ENCODE peak calls at places on chromosomes 12 and 14, in ten cellular contexts. F, D, T, P, U, Q, Z, O, N and V are unnamed samples. For H3K36me3, the result is how much of the 10 kb centered on the place peaks cover.

GRCh38 chr12:15116073-15116472 is 105.1 kb downstream of the RERG start:
- DNase-seq in F (peak), D (no peak), T (no peak), P (no peak), U (no peak), Q (no peak), Z (peak), O (no peak), N (no peak), V (no peak)

GRCh38 chr12:127811988-127812387 is 455.0 kb upstream of the TMEM132C start:
- DNase-seq in F (no peak), D (no peak), T (no peak), P (peak), U (no peak), Q (no peak), Z (no peak), O (peak), N (peak), V (no peak)

GRCh38 chr12:66061557-66062279 is 68.8 kb downstream of the LLPH start:
- DNase-seq in F (no peak), D (no peak), T (no peak), P (no peak), U (no peak), Q (peak), Z (no peak), O (no peak), N (no peak), V (no peak)

GRCh38 chr14:89158701-89159100 is 258.3 kb downstream of the FOXN3 start:
- DNase-seq in F (no peak), D (no peak), T (no peak), P (no peak), U (no peak), Q (no peak), Z (no peak), O (no peak), N (no peak), V (no peak)

GRCh38 chr12:100141666-100141997 is 1.0 kb downstream of the BLTP3B start:
- DNase-seq in F (peak), D (peak), T (peak), P (no peak), U (no peak), Q (no peak), Z (peak), O (peak), N (no peak), V (no peak)

GRCh38 chr12:29640589-29641345 is 143.0 kb downstream of the TMTC1 start:
- DNase-seq in F (peak), D (peak), T (no peak), P (no peak), U (no peak), Q (no peak), Z (peak), O (peak), N (no peak), V (no peak)

GRCh38 chr14:36997843-36998242 is 174.6 kb downstream of the SLC25A21 start:
- DNase-seq in F (peak), D (no peak), T (no peak), P (no peak), U (no peak), Q (no peak), Z (no peak), O (no peak), N (no peak), V (no peak)

GRCh38 chr12:100716949-100717732 is 77.4 kb upstream of the ANO4 start:
- DNase-seq in F (peak), D (no peak), T (no peak), P (no peak), U (no peak), Q (no peak), Z (no peak), O (no peak), N (peak), V (no peak)

GRCh38 chr14:65910108-65910507 is 497.6 kb downstream of the FUT8 start:
- DNase-seq in F (peak), D (no peak), T (no peak), P (no peak), U (no peak), Q (no peak), Z (no peak), O (no peak), N (no peak), V (no peak)

GRCh38 chr12:62582065-62582366 is 115.4 kb downstream of the MON2 start:
- DNase-seq in F (no peak), D (no peak), T (no peak), P (no peak), U (no peak), Q (no peak), Z (no peak), O (no peak), N (no peak), V (no peak)

GRCh38 chr12:127957001-127957660 is 309.8 kb upstream of the TMEM132C start:
- DNase-seq in F (no peak), D (no peak), T (no peak), P (no peak), U (no peak), Q (no peak), Z (no peak), O (peak), N (no peak), V (no peak)

GRCh38 chr12:72872488-72872887 is 600.3 kb downstream of the TRHDE start:
- DNase-seq in F (no peak), D (no peak), T (no peak), P (no peak), U (no peak), Q (no peak), Z (no peak), O (no peak), N (no peak), V (no peak)

GRCh38 chr14:48456051-48456450 is 780.6 kb upstream of the MDGA2 start:
- DNase-seq in F (no peak), D (no peak), T (no peak), P (no peak), U (no peak), Q (no peak), Z (no peak), O (no peak), N (no peak), V (no peak)

GRCh38 chr14:65006251-65006721 is 19.6 kb downstream of the FNTB start:
- DNase-seq in F (no peak), D (no peak), T (no peak), P (no peak), U (no peak), Q (no peak), Z (peak), O (peak), N (no peak), V (no peak)

GRCh38 chr12:104649913-104650312 is 193.2 kb downstream of the CHST11 start:
- DNase-seq in F (no peak), D (no peak), T (no peak), P (no peak), U (no peak), Q (no peak), Z (no peak), O (no peak), N (no peak), V (no peak)

GRCh38 chr12:68871396-68871795 is 61.6 kb downstream of the CPM start:
- DNase-seq in F (no peak), D (no peak), T (no peak), P (no peak), U (no peak), Q (no peak), Z (no peak), O (no peak), N (no peak), V (no peak)

GRCh38 chr12:22499445-22499844 is 44.9 kb downstream of the C2CD5 start:
- DNase-seq in F (no peak), D (no peak), T (no peak), P (no peak), U (no peak), Q (no peak), Z (no peak), O (no peak), N (no peak), V (no peak)

GRCh38 chr12:68406134-68406576 is 74.0 kb upstream of the MDM1 start:
- DNase-seq in F (peak), D (peak), T (no peak), P (peak), U (peak), Q (peak), Z (peak), O (peak), N (no peak), V (peak)

GRCh38 chr14:89349196-89350008 is 67.6 kb downstream of the FOXN3 start:
- DNase-seq in F (peak), D (no peak), T (peak), P (peak), U (no peak), Q (no peak), Z (no peak), O (no peak), N (no peak), V (no peak)

GRCh38 chr14:36517242-36518030 is 2.6 kb downstream of the NKX2-1 start:
- DNase-seq in F (no peak), D (no peak), T (no peak), P (no peak), U (no peak), Q (no peak), Z (no peak), O (no peak), N (no peak), V (no peak)

GRCh38 chr12:40229690-40230651 is 5.2 kb downstream of the LRRK2 start:
- DNase-seq in F (no peak), D (no peak), T (peak), P (no peak), U (no peak), Q (no peak), Z (no peak), O (no peak), N (no peak), V (no peak)

GRCh38 chr12:103558879-103559278 is 28.2 kb upstream of the STAB2 start:
- DNase-seq in F (no peak), D (no peak), T (no peak), P (no peak), U (no peak), Q (peak), Z (no peak), O (no peak), N (no peak), V (no peak)

GRCh38 chr12:119683816-119684215 is 15.9 kb downstream of the PRKAB1 start:
- DNase-seq in F (no peak), D (no peak), T (no peak), P (no peak), U (no peak), Q (no peak), Z (no peak), O (no peak), N (no peak), V (no peak)

GRCh38 chr12:12985817-12986408 is 14.2 kb downstream of the HEBP1 start:
- DNase-seq in F (peak), D (no peak), T (no peak), P (no peak), U (no peak), Q (no peak), Z (peak), O (peak), N (peak), V (no peak)

GRCh38 chr12:59938190-59938962 is 342.5 kb downstream of the SLC16A7 start:
- DNase-seq in F (no peak), D (no peak), T (no peak), P (no peak), U (no peak), Q (no peak), Z (no peak), O (no peak), N (no peak), V (no peak)

GRCh38 chr12:28489256-28489655 is 299.0 kb downstream of the CCDC91 start:
- DNase-seq in F (no peak), D (no peak), T (no peak), P (no peak), U (no peak), Q (no peak), Z (no peak), O (peak), N (no peak), V (no peak)

GRCh38 chr14:99522025-99522401 is 40.8 kb downstream of the CCNK start:
- DNase-seq in F (no peak), D (no peak), T (no peak), P (peak), U (no peak), Q (no peak), Z (peak), O (no peak), N (no peak), V (no peak)

GRCh38 chr12:107411792-107412535 is 273.6 kb upstream of the PWP1 start:
- DNase-seq in F (peak), D (no peak), T (no peak), P (no peak), U (no peak), Q (no peak), Z (peak), O (peak), N (no peak), V (no peak)

GRCh38 chr14:26839481-26839880 is 241.6 kb upstream of the NOVA1 start:
- DNase-seq in F (peak), D (no peak), T (no peak), P (no peak), U (no peak), Q (no peak), Z (no peak), O (no peak), N (no peak), V (no peak)

GRCh38 chr14:68973639-68974038 is 5.5 kb downstream of the ACTN1 start:
- DNase-seq in F (no peak), D (no peak), T (no peak), P (no peak), U (no peak), Q (no peak), Z (no peak), O (no peak), N (no peak), V (no peak)

GRCh38 chr12:74292351-74293194 is 245.1 kb upstream of the ATXN7L3B start:
- DNase-seq in F (no peak), D (no peak), T (no peak), P (no peak), U (no peak), Q (no peak), Z (no peak), O (no peak), N (no peak), V (no peak)

GRCh38 chr14:82710257-82710841 is 1176.7 kb upstream of the SEL1L start:
- DNase-seq in F (peak), D (peak), T (peak), P (no peak), U (no peak), Q (no peak), Z (peak), O (peak), N (peak), V (no peak)

GRCh38 chr12:82609234-82609914 is 77.3 kb upstream of the TMTC2 start:
- DNase-seq in F (no peak), D (no peak), T (no peak), P (no peak), U (no peak), Q (no peak), Z (no peak), O (no peak), N (no peak), V (no peak)

GRCh38 chr12:18483723-18484325 is 222.5 kb downstream of the PIK3C2G start:
- DNase-seq in F (no peak), D (no peak), T (no peak), P (no peak), U (no peak), Q (no peak), Z (no peak), O (no peak), N (no peak), V (no peak)

GRCh38 chr12:71725011-71725410 is 29.7 kb upstream of the RAB21 start:
- DNase-seq in F (peak), D (peak), T (no peak), P (no peak), U (no peak), Q (no peak), Z (no peak), O (no peak), N (no peak), V (no peak)

GRCh38 chr12:75482636-75483035 is 2.1 kb downstream of the GLIPR1 start:
- DNase-seq in F (no peak), D (no peak), T (peak), P (no peak), U (no peak), Q (no peak), Z (no peak), O (no peak), N (no peak), V (no peak)
- H3K36me3 ChIP-seq in F (under half), D (under half), T (under half), P (under half), U (under half), Q (under half), Z (under half), O (under half), N (under half), V (under half)

GRCh38 chr14:76946753-76947077 is 81.8 kb downstream of the IRF2BPL start:
- DNase-seq in F (no peak), D (no peak), T (no peak), P (no peak), U (no peak), Q (no peak), Z (no peak), O (no peak), N (no peak), V (no peak)
- H3K36me3 ChIP-seq in F (under half), D (under half), T (under half), P (under half), U (under half), Q (under half), Z (under half), O (under half), N (under half), V (under half)

GRCh38 chr12:109504068-109504467 is 26.6 kb downstream of the UBE3B start:
- DNase-seq in F (no peak), D (no peak), T (no peak), P (no peak), U (no peak), Q (no peak), Z (no peak), O (no peak), N (no peak), V (no peak)
- H3K36me3 ChIP-seq in F (under half), D (under half), T (half or more), P (under half), U (half or more), Q (half or more), Z (half or more), O (under half), N (half or more), V (half or more)

GRCh38 chr12:110345176-110345651 is 58.3 kb downstream of the ANAPC7 start:
- DNase-seq in F (no peak), D (no peak), T (no peak), P (no peak), U (peak), Q (no peak), Z (peak), O (no peak), N (no peak), V (no peak)

GRCh38 chr12:110343921-110344555 is 59.5 kb downstream of the ANAPC7 start:
- DNase-seq in F (no peak), D (no peak), T (no peak), P (no peak), U (no peak), Q (no peak), Z (peak), O (no peak), N (no peak), V (no peak)

GRCh38 chr12:110347767-110348166 is 55.7 kb downstream of the ANAPC7 start:
- DNase-seq in F (no peak), D (no peak), T (no peak), P (no peak), U (no peak), Q (no peak), Z (peak), O (no peak), N (no peak), V (no peak)

GRCh38 chr12:110344657-110345056 is 58.9 kb downstream of the ANAPC7 start:
- DNase-seq in F (no peak), D (no peak), T (no peak), P (no peak), U (no peak), Q (no peak), Z (peak), O (no peak), N (no peak), V (no peak)

DNA sequence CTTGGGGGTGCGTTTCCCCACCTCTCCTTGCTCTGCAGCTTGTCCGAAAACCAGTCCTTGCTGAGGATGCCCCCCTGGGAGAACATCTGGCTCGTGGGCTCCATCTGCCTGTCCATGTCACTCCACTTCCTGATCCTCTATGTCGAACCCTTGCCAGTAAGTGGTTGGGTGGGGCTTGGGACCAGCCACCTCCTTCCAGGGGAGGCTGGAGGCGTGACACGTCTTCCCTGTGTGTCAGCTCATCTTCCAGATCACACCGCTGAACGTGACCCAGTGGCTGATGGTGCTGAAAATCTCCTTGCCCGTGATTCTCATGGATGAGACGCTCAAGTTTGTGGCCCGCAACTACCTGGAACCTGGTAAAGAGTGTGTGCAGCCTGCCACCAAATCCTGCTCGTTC is 57.5 kb downstream of the ANAPC7 start:
- DNase-seq in F (no peak), D (no peak), T (no peak), P (no peak), U (no peak), Q (no peak), Z (peak), O (no peak), N (no peak), V (no peak)
- H3K36me3 ChIP-seq in F (half or more), D (half or more), T (half or more), P (under half), U (half or more), Q (half or more), Z (half or more), O (half or more), N (half or more), V (half or more)

DNA sequence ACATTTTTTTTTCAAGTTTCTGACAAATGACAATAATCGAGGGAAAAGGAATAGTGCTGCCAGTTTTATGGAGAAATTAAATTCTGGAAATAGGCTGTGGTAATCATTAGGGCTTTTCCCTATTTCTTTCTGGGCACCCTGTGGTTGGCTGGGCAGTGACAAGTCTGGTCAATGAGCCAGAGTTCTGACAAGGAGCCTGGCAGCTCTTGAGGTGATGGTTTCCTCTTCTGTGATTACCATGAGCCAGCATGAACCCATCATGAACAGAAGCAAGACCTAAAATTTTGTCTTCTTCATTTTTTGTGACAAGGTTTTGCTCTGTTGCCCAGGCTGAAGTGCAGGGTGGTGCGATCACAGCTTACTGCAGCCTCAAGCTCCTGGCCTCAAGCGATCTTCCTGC is 115.8 kb downstream of the TRAFD1 start:
- DNase-seq in F (no peak), D (no peak), T (no peak), P (no peak), U (no peak), Q (no peak), Z (no peak), O (no peak), N (no peak), V (no peak)
- H3K36me3 ChIP-seq in F (under half), D (under half), T (half or more), P (under half), U (half or more), Q (half or more), Z (half or more), O (under half), N (half or more), V (half or more)

DNA sequence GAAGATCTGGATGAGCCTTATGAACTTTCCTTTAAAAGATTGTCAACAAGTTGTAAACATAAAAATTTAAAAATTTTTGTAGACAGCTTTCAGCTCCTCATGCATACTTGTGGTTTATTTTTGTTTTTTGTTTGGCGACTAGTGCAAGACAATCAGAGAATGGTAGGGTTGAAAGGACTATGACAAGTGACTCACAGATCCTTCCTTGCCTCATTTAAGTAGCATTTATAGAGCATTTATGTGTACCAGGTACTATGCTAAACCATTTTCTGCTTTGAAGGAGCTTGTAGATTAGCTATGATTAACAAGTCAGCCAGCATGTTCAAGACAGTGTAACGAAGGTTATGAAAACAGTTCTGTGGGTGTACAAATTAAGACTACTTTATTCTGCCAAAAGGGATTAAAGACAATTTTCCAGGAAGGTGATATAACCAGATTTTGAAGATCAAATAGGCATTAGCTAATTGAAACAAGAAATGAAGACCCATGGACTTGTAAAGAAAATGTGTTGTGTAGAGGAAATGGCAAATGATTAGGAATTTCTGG is 122.0 kb downstream of the PCNX1 start:
- DNase-seq in F (no peak), D (no peak), T (no peak), P (no peak), U (no peak), Q (no peak), Z (no peak), O (no peak), N (no peak), V (no peak)
- H3K36me3 ChIP-seq in F (under half), D (under half), T (under half), P (under half), U (under half), Q (under half), Z (half or more), O (under half), N (half or more), V (under half)

GRCh38 chr12:96025518-96025917 is 9.9 kb downstream of the LTA4H start:
- DNase-seq in F (no peak), D (no peak), T (no peak), P (no peak), U (no peak), Q (no peak), Z (no peak), O (no peak), N (no peak), V (no peak)
- H3K36me3 ChIP-seq in F (under half), D (under half), T (half or more), P (under half), U (half or more), Q (under half), Z (under half), O (under half), N (under half), V (under half)